ENCODE peak calls at places on chromosome 20, in eight cellular contexts. W is heart right ventricle, N is breast epithelium, A is heart left ventricle, V is GM10248, R is hepatocyte, M is mammary epithelial cell, F is MM.1S. D is an unnamed sample.

GRCh38 chr20:50267041-50267865 is 76.6 kb downstream of the CEBPB start:
- DNase-seq in M (peak), N (peak), V (no peak), R (peak), W (peak), A (no peak), F (no peak), D (no peak)

GRCh38 chr20:51198876-51199523 is 176.1 kb upstream of the KCNG1 start:
- DNase-seq in N (no peak), V (no peak), R (no peak), W (no peak), M (no peak), A (no peak), F (no peak), D (no peak)

GRCh38 chr20:58583141-58583540 is 67.9 kb upstream of the APCDD1L start:
- DNase-seq in F (no peak), M (no peak), A (no peak), V (no peak), R (no peak), W (no peak), N (no peak), D (no peak)

GRCh38 chr20:44909872-44910689 is at the start of gene PABPC1L:
- DNase-seq in F (peak), R (peak), V (peak), M (peak), N (peak), W (peak), A (peak), D (peak)

GRCh38 chr20:40805592-40805991 is 116.6 kb upstream of the MAFB start:
- DNase-seq in V (no peak), M (no peak), A (no peak), R (no peak), N (no peak), F (no peak), W (no peak), D (no peak)

GRCh38 chr20:4894409-4894808 is 106.9 kb downstream of the SLC23A2 start:
- DNase-seq in V (no peak), W (no peak), M (no peak), A (no peak), N (no peak), R (no peak), F (peak), D (no peak)

GRCh38 chr20:11981366-11981947 is 63.8 kb downstream of the BTBD3 start:
- DNase-seq in N (no peak), R (no peak), A (no peak), F (no peak), V (no peak), M (no peak), W (no peak), D (no peak)

GRCh38 chr20:3045042-3045815 is 623 bp upstream of the MRPS26 start:
- DNase-seq in M (peak), A (no peak), R (peak), N (peak), V (peak), F (peak), W (no peak), D (peak)

GRCh38 chr20:61730631-61731362 is 334.9 kb downstream of the TAF4 start:
- DNase-seq in W (no peak), A (peak), R (no peak), M (no peak), N (no peak), F (no peak), V (no peak), D (no peak)

GRCh38 chr20:33120934-33121333 is 41.5 kb downstream of the BPIFB4 start:
- DNase-seq in V (no peak), R (no peak), N (no peak), A (no peak), W (no peak), M (no peak), F (no peak), D (no peak)

GRCh38 chr20:44911264-44911921 is 1.5 kb downstream of the PABPC1L start:
- DNase-seq in M (peak), A (no peak), F (peak), N (no peak), W (no peak), V (peak), R (peak), D (no peak)

GRCh38 chr20:32524871-32525501 is 60.1 kb downstream of the NOL4L start:
- DNase-seq in W (peak), F (no peak), V (no peak), M (no peak), R (no peak), A (peak), N (peak), D (no peak)

GRCh38 chr20:7723284-7723683 is 217.0 kb downstream of the HAO1 start:
- DNase-seq in A (no peak), W (no peak), M (peak), R (no peak), N (no peak), F (no peak), V (no peak), D (no peak)

GRCh38 chr20:33444797-33445560 is 1.4 kb upstream of the SNTA1 start:
- DNase-seq in A (peak), M (no peak), R (peak), V (no peak), F (peak), N (no peak), W (peak), D (no peak)

GRCh38 chr20:49608752-49609670 is 41.1 kb upstream of the PTGIS start:
- DNase-seq in V (peak), W (peak), F (peak), A (peak), R (peak), M (peak), N (no peak), D (peak)

GRCh38 chr20:41352666-41353065 is 12.0 kb downstream of the LPIN3 start:
- DNase-seq in V (no peak), R (no peak), F (no peak), N (no peak), M (no peak), W (no peak), A (no peak), D (no peak)

GRCh38 chr20:55513966-55514365 is 491.4 kb downstream of the CBLN4 start:
- DNase-seq in R (no peak), W (no peak), M (peak), F (no peak), V (no peak), A (no peak), N (no peak), D (no peak)

GRCh38 chr20:52312131-52312729 is 120.7 kb upstream of the ZFP64 start:
- DNase-seq in N (peak), F (peak), W (no peak), M (peak), V (peak), R (peak), A (no peak), D (no peak)

GRCh38 chr20:37976862-37977261 is 56.4 kb downstream of the TTI1 start:
- DNase-seq in N (no peak), M (no peak), W (no peak), V (no peak), R (no peak), A (no peak), F (no peak), D (no peak)

GRCh38 chr20:56998438-56998837 is 268.0 kb downstream of the BMP7 start:
- DNase-seq in M (no peak), R (no peak), W (no peak), V (no peak), F (peak), A (no peak), N (no peak), D (no peak)

GRCh38 chr20:10848810-10849370 is 175.1 kb upstream of the JAG1 start:
- DNase-seq in M (peak), W (no peak), V (no peak), R (peak), A (peak), N (no peak), F (no peak), D (no peak)

GRCh38 chr20:39899881-39900280 is 789.2 kb downstream of the MAFB start:
- DNase-seq in R (no peak), N (no peak), W (no peak), M (no peak), A (no peak), V (no peak), F (no peak), D (no peak)

GRCh38 chr20:38726849-38727601 is 2.7 kb downstream of the SLC32A1 start:
- DNase-seq in A (no peak), M (no peak), F (no peak), R (no peak), N (no peak), V (peak), W (no peak), D (peak)

GRCh38 chr20:51935003-51935358 is 132.7 kb upstream of the SALL4 start:
- DNase-seq in F (no peak), V (no peak), W (no peak), N (no peak), M (no peak), A (no peak), R (no peak), D (no peak)

GRCh38 chr20:5328228-5328627 is 11.5 kb upstream of the PROKR2 start:
- DNase-seq in F (no peak), W (no peak), R (no peak), N (no peak), M (no peak), V (no peak), A (no peak), D (no peak)

GRCh38 chr20:25544760-25545159 is 40.6 kb downstream of the NINL start:
- DNase-seq in N (no peak), R (no peak), V (no peak), M (no peak), W (no peak), A (no peak), F (no peak), D (no peak)

GRCh38 chr20:19083136-19083621 is 129.3 kb upstream of the SLC24A3 start:
- DNase-seq in R (no peak), N (no peak), M (peak), W (no peak), V (no peak), A (no peak), F (no peak), D (no peak)

GRCh38 chr20:53547664-53548239 is 45.9 kb downstream of the ZNF217 start:
- DNase-seq in V (peak), F (peak), W (no peak), R (peak), M (peak), A (no peak), N (peak), D (peak)

GRCh38 chr20:51400051-51400926 is 142.2 kb downstream of the NFATC2 start:
- DNase-seq in M (no peak), W (no peak), A (no peak), F (peak), V (peak), R (no peak), N (no peak), D (no peak)

GRCh38 chr20:45780159-45780558 is 11.5 kb downstream of the WFDC3 start:
- DNase-seq in R (no peak), V (no peak), F (no peak), N (no peak), A (no peak), W (no peak), M (no peak), D (no peak)

GRCh38 chr20:10131612-10132345 is 86.9 kb upstream of the SNAP25 start:
- DNase-seq in W (peak), N (peak), M (peak), R (peak), A (peak), F (no peak), V (no peak), D (no peak)

GRCh38 chr20:58328836-58329235 is 19.3 kb downstream of the RAB22A start:
- DNase-seq in R (no peak), A (no peak), M (no peak), N (no peak), W (no peak), V (no peak), F (no peak), D (no peak)

GRCh38 chr20:19260412-19261090 is 48.1 kb downstream of the SLC24A3 start:
- DNase-seq in F (peak), M (no peak), V (peak), W (no peak), R (no peak), A (no peak), N (no peak), D (no peak)

GRCh38 chr20:50536333-50536732 is 26.1 kb downstream of the PTPN1 start:
- DNase-seq in W (no peak), V (no peak), F (no peak), M (no peak), N (no peak), A (no peak), R (peak), D (no peak)

GRCh38 chr20:37627060-37627766 is 66.6 kb upstream of the CTNNBL1 start:
- DNase-seq in A (peak), N (no peak), W (peak), M (peak), F (peak), V (peak), R (peak), D (no peak)

GRCh38 chr20:41393705-41394066 is 27.1 kb upstream of the EMILIN3 start:
- DNase-seq in A (no peak), W (no peak), N (no peak), V (no peak), M (no peak), R (no peak), F (no peak), D (no peak)

GRCh38 chr20:58511861-58512260 is 3.3 kb downstream of the APCDD1L start:
- DNase-seq in W (no peak), F (no peak), R (no peak), M (no peak), A (no peak), N (no peak), V (no peak), D (no peak)

GRCh38 chr20:17655286-17655651 is 26.8 kb downstream of the RRBP1 start:
- DNase-seq in F (no peak), R (no peak), V (no peak), W (no peak), N (no peak), A (no peak), M (no peak), D (no peak)
- TF ChIP-seq CTCF in F (no peak), R (no peak), V (no peak), W (no peak), N (no peak), A (no peak), M (no peak), D (no peak)

GRCh38 chr20:36507746-36508145 is 33.6 kb upstream of the MYL9 start:
- DNase-seq in M (no peak), F (no peak), W (no peak), V (no peak), N (no peak), A (no peak), R (no peak), D (no peak)

GRCh38 chr20:36504295-36504694 is 37.0 kb upstream of the MYL9 start:
- DNase-seq in V (no peak), A (no peak), R (no peak), N (no peak), M (no peak), F (no peak), W (no peak), D (no peak)

GRCh38 chr20:36501367-36502006 is 39.8 kb upstream of the MYL9 start:
- DNase-seq in A (no peak), R (no peak), W (no peak), V (peak), F (no peak), N (no peak), M (no peak), D (no peak)

GRCh38 chr20:36506253-36506652 is 35.1 kb upstream of the MYL9 start:
- DNase-seq in A (no peak), F (peak), N (no peak), V (no peak), M (no peak), R (no peak), W (no peak), D (no peak)
- TF ChIP-seq CTCF in A (peak), F (peak), N (no peak), V (peak), M (peak), R (no peak), W (no peak), D (peak)

GRCh38 chr20:62935968-62936585 is 1.9 kb upstream of the GID8 start:
- DNase-seq in W (no peak), A (no peak), N (no peak), F (no peak), R (no peak), M (no peak), V (no peak), D (no peak)

GRCh38 chr20:62936996-62937352 is 973 bp upstream of the GID8 start:
- DNase-seq in V (no peak), W (no peak), M (peak), F (peak), R (peak), N (no peak), A (no peak), D (no peak)

GRCh38 chr20:62940875-62941274 is 2.9 kb downstream of the GID8 start:
- DNase-seq in A (no peak), V (no peak), R (no peak), N (no peak), F (no peak), M (no peak), W (no peak), D (no peak)

GRCh38 chr20:62937353-62938104 is 418 bp upstream of the GID8 start:
- DNase-seq in M (peak), V (peak), F (peak), N (peak), W (peak), A (peak), R (peak), D (peak)

DNA sequence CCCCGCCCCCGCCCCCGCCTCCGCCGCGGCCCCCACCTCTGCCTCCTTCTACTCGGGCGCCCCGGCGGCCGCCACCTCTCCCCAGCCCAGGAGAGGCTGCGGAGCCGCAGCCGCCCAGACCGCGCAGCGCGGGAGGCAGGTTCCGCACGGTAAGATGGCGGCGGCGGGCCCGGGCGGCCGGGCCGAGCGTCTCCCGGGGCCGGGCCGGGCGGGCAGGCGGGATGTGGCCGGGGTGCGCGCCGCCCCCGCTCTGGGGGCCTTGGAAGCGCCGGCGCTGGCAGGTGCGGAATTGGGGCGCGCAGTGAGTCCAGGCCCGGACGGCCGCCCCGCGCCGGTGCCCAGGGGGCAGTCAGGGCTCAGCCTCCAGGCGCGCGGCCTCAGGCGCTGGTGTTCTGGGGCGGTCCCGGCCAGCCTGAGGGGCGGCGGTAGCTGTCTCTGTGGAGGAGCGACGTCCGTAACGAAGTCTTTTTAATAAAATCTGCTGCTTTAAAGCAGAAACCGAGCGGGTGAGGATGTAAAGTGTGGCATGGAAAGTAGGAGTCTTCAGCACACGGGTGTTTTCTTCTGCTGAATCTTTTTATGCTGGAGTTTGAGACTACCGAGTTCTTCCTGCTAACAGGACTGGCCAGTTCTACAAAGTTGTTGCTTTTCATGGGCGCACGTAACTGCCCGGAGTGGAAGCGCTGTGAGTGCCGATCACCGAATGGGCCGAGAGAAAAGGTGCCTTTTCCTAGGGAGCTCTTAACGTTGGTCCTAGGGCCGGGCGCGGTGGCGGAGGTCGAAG is at the start of gene GID8:
- DNase-seq in M (peak), N (no peak), V (peak), R (peak), F (peak), W (peak), A (no peak), D (no peak)
- TF ChIP-seq CTCF in M (no peak), N (no peak), V (no peak), R (no peak), F (no peak), W (no peak), A (no peak), D (no peak)

DNA sequence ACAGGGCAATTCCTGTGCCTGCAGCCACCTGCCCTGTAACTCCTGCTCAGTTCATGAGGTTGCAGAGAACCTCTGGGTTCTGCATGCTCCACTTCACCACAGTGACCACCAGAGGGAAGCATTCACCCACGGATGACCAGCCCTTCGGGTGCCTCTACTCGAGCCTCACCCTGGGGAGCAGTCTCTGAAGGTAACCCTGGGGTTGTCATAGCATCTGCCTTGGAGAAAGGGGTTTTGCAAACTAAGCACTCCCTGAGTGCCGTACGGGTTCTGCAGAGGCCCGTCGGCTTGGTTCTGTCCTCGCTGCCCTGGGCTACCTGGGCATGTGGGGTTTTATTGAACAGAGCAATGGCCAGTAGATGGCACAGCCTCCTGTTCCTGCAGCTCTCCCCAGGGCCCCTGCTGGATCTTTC is 10.2 kb upstream of the CST5 start:
- DNase-seq in N (no peak), M (peak), V (peak), F (peak), R (peak), W (peak), A (no peak), D (no peak)
- TF ChIP-seq CTCF in N (peak), M (peak), V (peak), F (peak), R (peak), W (peak), A (peak), D (peak)

DNA sequence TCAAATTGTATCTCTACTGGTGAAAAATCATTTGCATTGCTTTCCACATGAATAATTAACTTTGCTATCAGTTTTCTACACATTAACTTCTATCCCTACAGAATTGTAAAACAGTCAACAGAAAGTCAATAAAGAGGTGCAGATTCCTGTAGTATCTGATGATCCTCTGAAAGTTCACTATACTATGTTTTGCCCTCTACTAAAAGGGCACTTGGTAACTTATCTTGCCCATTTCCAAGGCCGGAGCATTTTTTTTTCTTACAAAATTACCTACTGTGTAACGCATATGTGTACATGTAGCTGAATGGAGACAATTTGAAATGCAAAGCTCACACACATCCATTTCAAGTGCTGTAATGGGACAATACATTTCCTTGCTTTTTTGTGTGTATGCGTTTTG is 9.6 kb upstream of the SPTLC3 start:
- DNase-seq in W (no peak), R (no peak), V (no peak), N (no peak), A (no peak), F (no peak), M (no peak), D (no peak)
- TF ChIP-seq CTCF in W (no peak), R (no peak), V (no peak), N (no peak), A (no peak), F (no peak), M (no peak), D (no peak)

GRCh38 chr20:2005831-2006426 is 12.1 kb upstream of the PDYN start:
- DNase-seq in F (peak), R (peak), W (peak), A (peak), V (peak), N (peak), M (peak), D (no peak)
- TF ChIP-seq CTCF in F (no peak), R (no peak), W (no peak), A (no peak), V (no peak), N (no peak), M (peak), D (no peak)

GRCh38 chr20:22862645-22863230 is 172.4 kb upstream of the SSTR4 start:
- DNase-seq in W (peak), M (no peak), A (peak), R (no peak), N (no peak), V (no peak), F (no peak), D (no peak)
- TF ChIP-seq CTCF in W (peak), M (no peak), A (peak), R (peak), N (no peak), V (no peak), F (no peak), D (no peak)

GRCh38 chr20:973785-974194 is 28.3 kb downstream of the RSPO4 start:
- DNase-seq in V (peak), F (peak), M (peak), A (no peak), R (peak), W (no peak), N (no peak), D (no peak)
- TF ChIP-seq CTCF in V (peak), F (peak), M (peak), A (peak), R (peak), W (peak), N (no peak), D (peak)

D was measured in D721Med.